ENCODE peak calls at places on chromosome 10, in four cellular contexts. Q is NCI-H1105 treated with DMSO at 0.1 percent for 48 hours, T is cardiac muscle cell, J is AML-193. H is an unnamed sample.

GRCh38 chr10:131031346-131031745 is 280.2 kb downstream of the TCERG1L start:
- DNase-seq in Q (no peak), T (no peak), J (no peak), H (no peak)

GRCh38 chr10:23063387-23064287 is 31.7 kb upstream of the MSRB2 start:
- DNase-seq in Q (no peak), T (peak), J (no peak), H (no peak)

GRCh38 chr10:106819490-106819889 is 345.0 kb downstream of the SORCS1 start:
- DNase-seq in Q (no peak), T (no peak), J (no peak), H (no peak)

GRCh38 chr10:132102071-132102716 is 36.4 kb downstream of the JAKMIP3 start:
- DNase-seq in Q (no peak), T (no peak), J (no peak), H (no peak)

GRCh38 chr10:70106958-70107791 is 25.4 kb downstream of the AIFM2 start:
- DNase-seq in Q (no peak), T (no peak), J (no peak), H (peak)

GRCh38 chr10:58023341-58024073 is 244.2 kb downstream of the IPMK start:
- DNase-seq in Q (no peak), T (peak), J (no peak), H (no peak)

GRCh38 chr10:94524146-94524545 is 21.4 kb upstream of the HELLS start:
- DNase-seq in Q (no peak), T (peak), J (no peak), H (peak)

GRCh38 chr10:52443419-52444388 is 129.6 kb downstream of the DKK1 start:
- DNase-seq in Q (no peak), T (peak), J (no peak), H (no peak)